ENCODE peak calls at places on chromosomes 1 and 21, in nine cellular contexts. T, Z, Y, J, U, G, C, X and A are unnamed samples.
A peak's percentile ranks its signal among the peaks of the same experiment; 100 is the strongest.

GRCh38 chr1:174114106-174114505 is 45.2 kb upstream of the RABGAP1L start:
- DNase-seq in X (no peak), Y (no peak), J (no peak), G (no peak), Z (no peak), C (no peak), U (no peak), T (no peak), A (no peak)

GRCh38 chr1:3471356-3472087 is 17.1 kb downstream of the ARHGEF16 start:
- DNase-seq in X (peak; percentile 62), T (no peak), G (no peak), C (peak; percentile 66), U (peak; percentile 98), Z (no peak), Y (no peak), J (no peak), A (no peak)

GRCh38 chr1:56525463-56526155 is 53.8 kb downstream of the PLPP3 start:
- DNase-seq in Z (no peak), C (no peak), T (peak; percentile 81), G (peak; percentile 41), Y (no peak), X (peak; percentile 17), J (no peak), U (no peak), A (no peak)

GRCh38 chr1:7783178-7783711 is 846 bp upstream of the PER3 start:
- DNase-seq in T (peak; percentile 31), Z (peak; percentile 93), J (peak; percentile 89), U (peak; percentile 97), C (peak; percentile 74), G (peak; percentile 78), X (peak; percentile 83), Y (no peak), A (no peak)

GRCh38 chr1:245197121-245197520 is 42.3 kb downstream of the KIF26B start:
- DNase-seq in C (no peak), Z (no peak), G (no peak), Y (no peak), X (no peak), U (no peak), T (no peak), J (no peak), A (no peak)

GRCh38 chr1:156848461-156849150 is 10.3 kb downstream of the INSRR start:
- DNase-seq in J (no peak), X (no peak), U (peak; percentile 81), T (no peak), Z (no peak), G (no peak), Y (peak; percentile 58), C (peak; percentile 37), A (peak; percentile 49)

GRCh38 chr1:223531742-223532341 is 133.7 kb downstream of the CAPN8 start:
- DNase-seq in X (peak; percentile 24), Z (no peak), T (peak; percentile 33), Y (peak; percentile 27), U (no peak), J (no peak), G (peak; percentile 38), C (peak; percentile 36), A (peak; percentile 18)

GRCh38 chr1:82517586-82517985 is 716.9 kb downstream of the ADGRL2 start:
- DNase-seq in J (no peak), T (no peak), G (peak; percentile 61), C (peak; percentile 27), X (peak; percentile 53), U (no peak), Y (no peak), Z (peak; percentile 75), A (no peak)

GRCh38 chr21:29299046-29299905 is 554 bp downstream of the BACH1 start:
- DNase-seq in U (peak; percentile 94), T (peak; percentile 49), X (peak; percentile 69), C (peak; percentile 65), Y (peak; percentile 78), G (peak; percentile 53), Z (peak; percentile 81), J (no peak), A (peak; percentile 68)

GRCh38 chr1:51906306-51907078 is 28.0 kb upstream of the NRDC start:
- DNase-seq in U (no peak), G (no peak), C (no peak), Z (no peak), X (no peak), J (no peak), T (no peak), Y (no peak), A (no peak)

GRCh38 chr1:161962094-161962887 is 61.4 kb downstream of the OLFML2B start:
- DNase-seq in X (no peak), T (no peak), Z (no peak), Y (no peak), U (peak; percentile 93), C (no peak), J (no peak), G (no peak), A (no peak)
- H3K4me3 ChIP-seq in X (peak overlapping the region; percentile 43), T (no peak overlapping the region), Z (no peak overlapping the region), Y (peak overlapping the region; percentile 27), U (peak overlapping the region; percentile 71), C (peak overlapping the region; percentile 4), J (peak overlapping the region; percentile 19), G (peak overlapping the region; percentile 43), A (no peak overlapping the region)

GRCh38 chr1:25616932-25617625 is 488 bp downstream of the MAN1C1 start:
- DNase-seq in G (no peak), C (no peak), X (peak; percentile 22), Z (no peak), J (no peak), T (peak; percentile 51), U (peak; percentile 83), Y (peak; percentile 36), A (no peak)

GRCh38 chr1:25619101-25619890 is 2.7 kb downstream of the MAN1C1 start:
- DNase-seq in T (peak; percentile 66), C (peak; percentile 42), J (no peak), G (no peak), Y (no peak), Z (no peak), U (peak; percentile 89), X (peak; percentile 50), A (peak; percentile 59)

GRCh38 chr1:25617626-25618432 is 1.2 kb downstream of the MAN1C1 start:
- DNase-seq in U (no peak), X (peak; percentile 32), C (peak; percentile 42), Z (peak; percentile 77), G (peak; percentile 43), J (no peak), Y (no peak), T (no peak), A (no peak)

GRCh38 chr1:25620211-25620610 is 3.6 kb downstream of the MAN1C1 start:
- DNase-seq in X (no peak), Z (no peak), J (no peak), Y (no peak), U (peak; percentile 82), T (no peak), G (no peak), C (no peak), A (no peak)

DNA sequence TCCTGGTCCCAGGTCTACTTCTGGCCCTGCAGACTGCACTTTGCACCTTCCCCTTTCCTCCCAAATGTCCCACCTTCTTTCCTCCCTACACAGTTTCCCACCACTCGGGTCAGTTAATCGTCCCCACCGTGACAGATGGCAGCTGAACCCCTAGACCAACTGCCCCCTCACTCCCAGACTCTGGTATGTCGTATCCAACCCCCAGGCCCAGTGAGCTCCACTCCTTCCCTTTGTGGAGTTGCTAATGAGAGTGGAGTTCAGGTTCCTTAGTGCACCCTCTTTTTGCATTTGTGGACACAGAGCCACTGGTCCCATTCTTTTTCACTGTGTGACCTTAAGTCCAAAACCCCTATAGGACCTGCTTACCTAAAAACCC is 1.8 kb downstream of the MAN1C1 start:
- DNase-seq in Z (no peak), X (no peak), T (no peak), U (no peak), Y (no peak), G (no peak), C (no peak), J (no peak), A (no peak)
- H3K27ac ChIP-seq in Z (peak overlapping the region; percentile 79), X (peak overlapping the region; percentile 87), T (no peak overlapping the region), U (no peak overlapping the region), Y (peak overlapping the region; percentile 84), G (peak overlapping the region; percentile 81), C (peak overlapping the region; percentile 80), J (peak overlapping the region; percentile 82), A (peak overlapping the region; percentile 54)

GRCh38 chr1:6030144-6030543 is 15.5 kb upstream of the KCNAB2 start:
- DNase-seq in Y (no peak), X (no peak), G (no peak), Z (no peak), U (peak; percentile 35), T (no peak), J (no peak), C (no peak), A (no peak)

GRCh38 chr1:6026095-6026809 is 19.4 kb upstream of the KCNAB2 start:
- DNase-seq in T (peak; percentile 93), C (peak; percentile 83), Y (peak; percentile 91), J (no peak), Z (peak; percentile 83), G (peak; percentile 76), U (peak; percentile 70), X (peak; percentile 90), A (peak; percentile 91)

GRCh38 chr1:6027591-6027990 is 18.1 kb upstream of the KCNAB2 start:
- DNase-seq in C (no peak), Z (no peak), U (peak; percentile 49), T (no peak), X (no peak), G (no peak), Y (no peak), J (no peak), A (no peak)

GRCh38 chr1:6029351-6029750 is 16.3 kb upstream of the KCNAB2 start:
- DNase-seq in Z (no peak), U (peak; percentile 64), T (no peak), X (no peak), Y (no peak), C (no peak), J (no peak), G (no peak), A (no peak)

GRCh38 chr1:6028042-6028895 is 17.4 kb upstream of the KCNAB2 start:
- DNase-seq in G (peak; percentile 43), J (no peak), Y (peak; percentile 58), C (no peak), T (no peak), Z (no peak), X (no peak), U (peak; percentile 51), A (peak; percentile 90)
- H3K4me3 ChIP-seq in G (no peak overlapping the region), J (no peak overlapping the region), Y (peak overlapping the region; percentile 89), C (no peak overlapping the region), T (peak overlapping the region; percentile 73), Z (no peak overlapping the region), X (peak overlapping the region; percentile 60), U (no peak overlapping the region), A (peak overlapping the region; percentile 93)

GRCh38 chr1:109190189-109190588 is 23.5 kb upstream of the SARS1 start:
- DNase-seq in Y (no peak), C (no peak), T (no peak), X (no peak), U (no peak), G (no peak), J (no peak), Z (no peak), A (no peak)

GRCh38 chr1:109193653-109194590 is 19.8 kb upstream of the SARS1 start:
- DNase-seq in U (no peak), X (no peak), Y (peak; percentile 68), Z (no peak), G (no peak), C (peak; percentile 16), T (peak; percentile 70), J (no peak), A (peak; percentile 47)

GRCh38 chr1:109188776-109189175 is 24.9 kb upstream of the SARS1 start:
- DNase-seq in Y (no peak), C (no peak), J (no peak), Z (no peak), U (no peak), G (no peak), T (no peak), X (no peak), A (no peak)

GRCh38 chr1:109192433-109192832 is 21.3 kb upstream of the SARS1 start:
- DNase-seq in U (no peak), Z (no peak), C (no peak), T (no peak), J (no peak), Y (no peak), X (no peak), G (no peak), A (no peak)

GRCh38 chr1:109191377-109191776 is 22.3 kb upstream of the SARS1 start:
- DNase-seq in U (no peak), J (no peak), Z (no peak), T (peak; percentile 32), Y (no peak), G (no peak), X (no peak), C (no peak), A (no peak)
- H3K27ac ChIP-seq in U (no peak overlapping the region), J (no peak overlapping the region), Z (no peak overlapping the region), T (no peak overlapping the region), Y (no peak overlapping the region), G (no peak overlapping the region), X (no peak overlapping the region), C (no peak overlapping the region), A (no peak overlapping the region)